ENCODE peak calls at places on chromosome 5, in nine cellular contexts. One of them, this sample, is unnamed.
A peak's percentile ranks its signal among the peaks of the same experiment; 100 is the strongest.

GRCh38 chr5:179142434-179143198 is 82.4 kb downstream of the ZNF354C start:
- DNase-seq in RWPE2: no peak
- DNase-seq in upper lobe of right lung: no peak
- DNase-seq in testis: no peak
- DNase-seq in tibial nerve: no peak
- DNase-seq in body of pancreas: no peak
- DNase-seq in right atrium auricular region: no peak
- DNase-seq in left ventricle myocardium inferior: no peak
- DNase-seq in foreskin keratinocyte: peak; percentile 21
- DNase-seq in this sample: no peak

GRCh38 chr5:97276721-97277120 is 93.7 kb upstream of the RIOK2 start:
- DNase-seq in RWPE2: no peak
- DNase-seq in upper lobe of right lung: no peak
- DNase-seq in testis: no peak
- DNase-seq in tibial nerve: no peak
- DNase-seq in body of pancreas: no peak
- DNase-seq in right atrium auricular region: no peak
- DNase-seq in left ventricle myocardium inferior: no peak
- DNase-seq in foreskin keratinocyte: peak; percentile 64
- DNase-seq in this sample: no peak

GRCh38 chr5:149471406-149472183 is 79.6 kb downstream of the CSNK1A1 start:
- DNase-seq in RWPE2: no peak
- DNase-seq in upper lobe of right lung: no peak
- DNase-seq in testis: no peak
- DNase-seq in tibial nerve: no peak
- DNase-seq in body of pancreas: peak; percentile 38
- DNase-seq in right atrium auricular region: no peak
- DNase-seq in left ventricle myocardium inferior: peak; percentile 38
- DNase-seq in foreskin keratinocyte: peak; percentile 66
- DNase-seq in this sample: no peak

GRCh38 chr5:68424799-68425537 is 209.4 kb downstream of the PIK3R1 start:
- DNase-seq in RWPE2: no peak
- DNase-seq in upper lobe of right lung: no peak
- DNase-seq in testis: no peak
- DNase-seq in tibial nerve: no peak
- DNase-seq in body of pancreas: no peak
- DNase-seq in right atrium auricular region: no peak
- DNase-seq in left ventricle myocardium inferior: no peak
- DNase-seq in foreskin keratinocyte: peak; percentile 61
- DNase-seq in this sample: no peak

GRCh38 chr5:35908266-35908665 is 30.2 kb downstream of the CAPSL start:
- DNase-seq in RWPE2: no peak
- DNase-seq in upper lobe of right lung: no peak
- DNase-seq in testis: no peak
- DNase-seq in tibial nerve: no peak
- DNase-seq in body of pancreas: no peak
- DNase-seq in right atrium auricular region: no peak
- DNase-seq in left ventricle myocardium inferior: no peak
- DNase-seq in foreskin keratinocyte: no peak
- DNase-seq in this sample: no peak

GRCh38 chr5:180340856-180341255 is 12.3 kb downstream of the GFPT2 start:
- DNase-seq in RWPE2: peak; percentile 38
- DNase-seq in upper lobe of right lung: no peak
- DNase-seq in testis: no peak
- DNase-seq in tibial nerve: no peak
- DNase-seq in body of pancreas: no peak
- DNase-seq in right atrium auricular region: no peak
- DNase-seq in left ventricle myocardium inferior: no peak
- DNase-seq in foreskin keratinocyte: no peak
- DNase-seq in this sample: no peak

GRCh38 chr5:24621809-24622208 is 23.0 kb downstream of the CDH10 start:
- DNase-seq in RWPE2: no peak
- DNase-seq in upper lobe of right lung: no peak
- DNase-seq in testis: no peak
- DNase-seq in tibial nerve: peak; percentile 59
- DNase-seq in body of pancreas: peak; percentile 22
- DNase-seq in right atrium auricular region: peak; percentile 76
- DNase-seq in left ventricle myocardium inferior: peak; percentile 15
- DNase-seq in foreskin keratinocyte: peak; percentile 54
- DNase-seq in this sample: no peak

GRCh38 chr5:26582350-26583040 is 455.9 kb downstream of the CDH9 start:
- DNase-seq in RWPE2: no peak
- DNase-seq in upper lobe of right lung: no peak
- DNase-seq in testis: no peak
- DNase-seq in tibial nerve: no peak
- DNase-seq in body of pancreas: no peak
- DNase-seq in right atrium auricular region: no peak
- DNase-seq in left ventricle myocardium inferior: no peak
- DNase-seq in foreskin keratinocyte: peak; percentile 65
- DNase-seq in this sample: no peak

GRCh38 chr5:72234265-72234700 is 85.8 kb downstream of the MRPS27 start:
- DNase-seq in RWPE2: no peak
- DNase-seq in upper lobe of right lung: no peak
- DNase-seq in testis: no peak
- DNase-seq in tibial nerve: no peak
- DNase-seq in body of pancreas: no peak
- DNase-seq in right atrium auricular region: no peak
- DNase-seq in left ventricle myocardium inferior: no peak
- DNase-seq in foreskin keratinocyte: peak; percentile 69
- DNase-seq in this sample: no peak

GRCh38 chr5:59760798-59761348 is 132.7 kb downstream of the PDE4D start:
- DNase-seq in RWPE2: peak; percentile 81
- DNase-seq in upper lobe of right lung: no peak
- DNase-seq in testis: no peak
- DNase-seq in tibial nerve: no peak
- DNase-seq in body of pancreas: peak; percentile 29
- DNase-seq in right atrium auricular region: no peak
- DNase-seq in left ventricle myocardium inferior: no peak
- DNase-seq in foreskin keratinocyte: peak; percentile 89
- DNase-seq in this sample: peak; percentile 67

GRCh38 chr5:168672016-168672415 is 92.8 kb upstream of the PANK3 start:
- DNase-seq in RWPE2: no peak
- DNase-seq in upper lobe of right lung: no peak
- DNase-seq in testis: no peak
- DNase-seq in tibial nerve: no peak
- DNase-seq in body of pancreas: no peak
- DNase-seq in right atrium auricular region: no peak
- DNase-seq in left ventricle myocardium inferior: no peak
- DNase-seq in foreskin keratinocyte: no peak
- DNase-seq in this sample: no peak

DNA sequence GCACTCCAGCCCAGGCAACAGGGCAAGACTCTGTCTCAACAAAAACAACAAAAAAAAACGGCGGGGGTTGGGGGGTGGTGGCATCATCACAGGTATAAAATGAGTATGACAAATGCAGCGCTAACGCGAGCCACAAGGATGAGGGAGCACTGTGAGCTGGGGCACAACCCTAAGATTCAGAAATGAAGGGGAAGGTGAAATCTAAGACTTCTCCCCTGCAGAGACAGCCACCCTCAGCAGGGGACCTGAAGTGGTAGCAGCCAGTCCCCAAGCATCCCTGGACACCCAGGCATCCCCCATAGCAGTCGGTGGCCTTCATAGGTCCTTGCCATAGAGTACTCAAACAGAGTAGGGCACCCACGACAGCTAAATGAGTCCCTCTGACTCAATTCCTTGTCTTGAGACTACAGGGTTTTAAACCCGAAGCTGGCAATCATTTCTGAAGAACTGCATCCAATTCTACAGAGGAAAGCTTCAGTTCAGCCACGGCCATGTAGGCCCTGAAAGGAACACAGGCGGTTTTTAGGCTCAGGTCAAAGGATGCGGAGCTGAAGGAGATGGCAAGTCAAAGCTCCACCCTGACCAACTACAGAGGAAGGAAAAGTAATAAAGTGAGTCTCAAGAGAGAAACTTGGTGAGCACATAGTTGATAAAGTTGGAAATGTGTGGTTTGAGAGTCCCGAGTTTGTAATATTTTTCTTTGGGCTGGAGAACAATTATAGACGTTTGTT is 50.3 kb downstream of the MYO10 start:
- DNase-seq in RWPE2: no peak
- DNase-seq in upper lobe of right lung: no peak
- DNase-seq in testis: no peak
- DNase-seq in tibial nerve: no peak
- DNase-seq in body of pancreas: no peak
- DNase-seq in right atrium auricular region: no peak
- DNase-seq in left ventricle myocardium inferior: no peak
- DNase-seq in foreskin keratinocyte: no peak
- DNase-seq in this sample: no peak
- H3K4me1 ChIP-seq in RWPE2: peaks cover 42% of the 10 kb centered on the region
- H3K4me1 ChIP-seq in upper lobe of right lung: peaks cover 67% of the 10 kb centered on the region
- H3K4me1 ChIP-seq in testis: peaks cover 47% of the 10 kb centered on the region
- H3K4me1 ChIP-seq in tibial nerve: peaks cover 17% of the 10 kb centered on the region
- H3K4me1 ChIP-seq in body of pancreas: peaks cover 95% of the 10 kb centered on the region
- H3K4me1 ChIP-seq in right atrium auricular region: no peaks in the 10 kb centered on the region
- H3K4me1 ChIP-seq in left ventricle myocardium inferior: peaks cover 24% of the 10 kb centered on the region
- H3K4me1 ChIP-seq in foreskin keratinocyte: peaks cover 22% of the 10 kb centered on the region
- H3K4me1 ChIP-seq in this sample: no peaks in the 10 kb centered on the region

DNA sequence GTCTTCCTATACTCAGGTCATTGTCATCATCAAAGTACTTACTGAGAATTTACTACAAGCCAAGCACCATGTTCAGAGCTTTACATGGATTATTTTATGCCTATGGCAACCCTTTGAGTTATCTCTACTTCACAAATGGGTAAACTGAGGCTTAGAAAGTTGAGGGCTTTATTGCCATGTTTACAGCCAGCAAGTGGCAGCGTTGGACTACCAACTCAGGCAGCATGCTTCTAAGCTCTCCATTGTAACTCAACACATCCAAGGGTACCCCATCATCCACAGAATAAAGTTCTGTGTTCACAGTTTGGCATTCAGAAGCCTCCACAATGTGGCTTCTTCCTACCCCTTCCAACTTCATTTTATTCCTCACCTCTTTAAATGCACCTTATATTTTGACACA is 422.6 kb upstream of the GRIA1 start:
- DNase-seq in RWPE2: no peak
- DNase-seq in upper lobe of right lung: no peak
- DNase-seq in testis: no peak
- DNase-seq in tibial nerve: no peak
- DNase-seq in body of pancreas: no peak
- DNase-seq in right atrium auricular region: no peak
- DNase-seq in left ventricle myocardium inferior: no peak
- DNase-seq in foreskin keratinocyte: no peak
- DNase-seq in this sample: no peak
- H3K27ac ChIP-seq in RWPE2: no peak overlapping the region
- H3K27ac ChIP-seq in upper lobe of right lung: no peak overlapping the region
- H3K27ac ChIP-seq in testis: no peak overlapping the region
- H3K27ac ChIP-seq in tibial nerve: no peak overlapping the region
- H3K27ac ChIP-seq in body of pancreas: no peak overlapping the region
- H3K27ac ChIP-seq in right atrium auricular region: no peak overlapping the region
- H3K27ac ChIP-seq in left ventricle myocardium inferior: no peak overlapping the region
- H3K27ac ChIP-seq in foreskin keratinocyte: no peak overlapping the region
- H3K27ac ChIP-seq in this sample: no peak overlapping the region

GRCh38 chr5:32598997-32599549 is 13.7 kb downstream of the SUB1 start:
- DNase-seq in RWPE2: no peak
- DNase-seq in upper lobe of right lung: no peak
- DNase-seq in testis: no peak
- DNase-seq in tibial nerve: no peak
- DNase-seq in body of pancreas: no peak
- DNase-seq in right atrium auricular region: peak; percentile 23
- DNase-seq in left ventricle myocardium inferior: no peak
- DNase-seq in foreskin keratinocyte: no peak
- DNase-seq in this sample: no peak

GRCh38 chr5:32597046-32597629 is 11.8 kb downstream of the SUB1 start:
- DNase-seq in RWPE2: no peak
- DNase-seq in upper lobe of right lung: no peak
- DNase-seq in testis: no peak
- DNase-seq in tibial nerve: no peak
- DNase-seq in body of pancreas: no peak
- DNase-seq in right atrium auricular region: no peak
- DNase-seq in left ventricle myocardium inferior: no peak
- DNase-seq in foreskin keratinocyte: no peak
- DNase-seq in this sample: no peak

GRCh38 chr5:32598270-32598937 is 13.0 kb downstream of the SUB1 start:
- DNase-seq in RWPE2: no peak
- DNase-seq in upper lobe of right lung: no peak
- DNase-seq in testis: no peak
- DNase-seq in tibial nerve: no peak
- DNase-seq in body of pancreas: no peak
- DNase-seq in right atrium auricular region: no peak
- DNase-seq in left ventricle myocardium inferior: no peak
- DNase-seq in foreskin keratinocyte: no peak
- DNase-seq in this sample: no peak

GRCh38 chr5:32600057-32600622 is 14.8 kb downstream of the SUB1 start:
- DNase-seq in RWPE2: no peak
- DNase-seq in upper lobe of right lung: no peak
- DNase-seq in testis: no peak
- DNase-seq in tibial nerve: peak; percentile 17
- DNase-seq in body of pancreas: no peak
- DNase-seq in right atrium auricular region: peak; percentile 16
- DNase-seq in left ventricle myocardium inferior: no peak
- DNase-seq in foreskin keratinocyte: peak; percentile 54
- DNase-seq in this sample: no peak

GRCh38 chr5:32595118-32595517 is 9.8 kb downstream of the SUB1 start:
- DNase-seq in RWPE2: no peak
- DNase-seq in upper lobe of right lung: no peak
- DNase-seq in testis: no peak
- DNase-seq in tibial nerve: no peak
- DNase-seq in body of pancreas: no peak
- DNase-seq in right atrium auricular region: no peak
- DNase-seq in left ventricle myocardium inferior: no peak
- DNase-seq in foreskin keratinocyte: no peak
- DNase-seq in this sample: no peak
- H3K4me1 ChIP-seq in RWPE2: peaks cover 16% of the 10 kb centered on the region
- H3K4me1 ChIP-seq in upper lobe of right lung: peaks cover 31% of the 10 kb centered on the region
- H3K4me1 ChIP-seq in testis: no peaks in the 10 kb centered on the region
- H3K4me1 ChIP-seq in tibial nerve: peaks cover 56% of the 10 kb centered on the region
- H3K4me1 ChIP-seq in body of pancreas: no peaks in the 10 kb centered on the region
- H3K4me1 ChIP-seq in right atrium auricular region: no peaks in the 10 kb centered on the region
- H3K4me1 ChIP-seq in left ventricle myocardium inferior: peaks cover 55% of the 10 kb centered on the region
- H3K4me1 ChIP-seq in foreskin keratinocyte: peaks cover 5% of the 10 kb centered on the region
- H3K4me1 ChIP-seq in this sample: peaks cover 23% of the 10 kb centered on the region

GRCh38 chr5:34054330-34054729 is 11.3 kb upstream of the C1QTNF3 start:
- DNase-seq in RWPE2: no peak
- DNase-seq in upper lobe of right lung: no peak
- DNase-seq in testis: no peak
- DNase-seq in tibial nerve: no peak
- DNase-seq in body of pancreas: no peak
- DNase-seq in right atrium auricular region: no peak
- DNase-seq in left ventricle myocardium inferior: no peak
- DNase-seq in foreskin keratinocyte: no peak
- DNase-seq in this sample: no peak

GRCh38 chr5:34055671-34056070 is 12.7 kb upstream of the C1QTNF3 start:
- DNase-seq in RWPE2: no peak
- DNase-seq in upper lobe of right lung: no peak
- DNase-seq in testis: no peak
- DNase-seq in tibial nerve: no peak
- DNase-seq in body of pancreas: no peak
- DNase-seq in right atrium auricular region: no peak
- DNase-seq in left ventricle myocardium inferior: no peak
- DNase-seq in foreskin keratinocyte: no peak
- DNase-seq in this sample: no peak

GRCh38 chr5:34053571-34054271 is 10.7 kb upstream of the C1QTNF3 start:
- DNase-seq in RWPE2: no peak
- DNase-seq in upper lobe of right lung: no peak
- DNase-seq in testis: no peak
- DNase-seq in tibial nerve: no peak
- DNase-seq in body of pancreas: no peak
- DNase-seq in right atrium auricular region: no peak
- DNase-seq in left ventricle myocardium inferior: no peak
- DNase-seq in foreskin keratinocyte: no peak
- DNase-seq in this sample: no peak

GRCh38 chr5:34051374-34051980 is 8.5 kb upstream of the C1QTNF3 start:
- DNase-seq in RWPE2: no peak
- DNase-seq in upper lobe of right lung: no peak
- DNase-seq in testis: no peak
- DNase-seq in tibial nerve: no peak
- DNase-seq in body of pancreas: no peak
- DNase-seq in right atrium auricular region: no peak
- DNase-seq in left ventricle myocardium inferior: no peak
- DNase-seq in foreskin keratinocyte: no peak
- DNase-seq in this sample: no peak

GRCh38 chr5:34053133-34053532 is 10.1 kb upstream of the C1QTNF3 start:
- DNase-seq in RWPE2: no peak
- DNase-seq in upper lobe of right lung: no peak
- DNase-seq in testis: no peak
- DNase-seq in tibial nerve: no peak
- DNase-seq in body of pancreas: no peak
- DNase-seq in right atrium auricular region: no peak
- DNase-seq in left ventricle myocardium inferior: no peak
- DNase-seq in foreskin keratinocyte: peak; percentile 94
- DNase-seq in this sample: no peak
- H3K27ac ChIP-seq in RWPE2: peak overlapping the region; percentile 79
- H3K27ac ChIP-seq in upper lobe of right lung: no peak overlapping the region
- H3K27ac ChIP-seq in testis: no peak overlapping the region
- H3K27ac ChIP-seq in tibial nerve: no peak overlapping the region
- H3K27ac ChIP-seq in body of pancreas: no peak overlapping the region
- H3K27ac ChIP-seq in right atrium auricular region: peak overlapping the region; percentile 78
- H3K27ac ChIP-seq in left ventricle myocardium inferior: peak overlapping the region; percentile 51
- H3K27ac ChIP-seq in foreskin keratinocyte: peak overlapping the region; percentile 81
- H3K27ac ChIP-seq in this sample: no peak overlapping the region